ENCODE peak calls at places on chromosome 3, in eight cellular contexts. One of them, this sample, is unnamed.

GRCh38 chr3:62186967-62187366 is 186.4 kb downstream of the FEZF2 start:
- DNase-seq in naive thymus-derived CD4-positive, alpha-beta T cell: no peak
- DNase-seq in dorsolateral prefrontal cortex: no peak
- DNase-seq in cardiac muscle cell: peak
- DNase-seq in CD4-positive, alpha-beta T cell: no peak
- DNase-seq in OCI-LY7: peak
- DNase-seq in CD8-positive, alpha-beta memory T cell: no peak
- DNase-seq in upper lobe of right lung: no peak
- DNase-seq in this sample: no peak

GRCh38 chr3:183587337-183587736 is 31.8 kb upstream of the KLHL6 start:
- DNase-seq in naive thymus-derived CD4-positive, alpha-beta T cell: no peak
- DNase-seq in OCI-LY7: peak
- DNase-seq in dorsolateral prefrontal cortex: no peak
- DNase-seq in upper lobe of right lung: no peak
- DNase-seq in CD4-positive, alpha-beta T cell: no peak
- DNase-seq in cardiac muscle cell: no peak
- DNase-seq in CD8-positive, alpha-beta memory T cell: no peak
- DNase-seq in this sample: no peak

GRCh38 chr3:148464246-148464645 is 233.5 kb upstream of the AGTR1 start:
- DNase-seq in CD8-positive, alpha-beta memory T cell: no peak
- DNase-seq in OCI-LY7: no peak
- DNase-seq in cardiac muscle cell: peak
- DNase-seq in upper lobe of right lung: no peak
- DNase-seq in dorsolateral prefrontal cortex: no peak
- DNase-seq in naive thymus-derived CD4-positive, alpha-beta T cell: no peak
- DNase-seq in CD4-positive, alpha-beta T cell: no peak
- DNase-seq in this sample: no peak

GRCh38 chr3:29100292-29100691 is 180.6 kb upstream of the RBMS3 start:
- DNase-seq in CD8-positive, alpha-beta memory T cell: no peak
- DNase-seq in upper lobe of right lung: no peak
- DNase-seq in CD4-positive, alpha-beta T cell: no peak
- DNase-seq in naive thymus-derived CD4-positive, alpha-beta T cell: no peak
- DNase-seq in dorsolateral prefrontal cortex: no peak
- DNase-seq in cardiac muscle cell: peak
- DNase-seq in OCI-LY7: no peak
- DNase-seq in this sample: no peak

GRCh38 chr3:17140670-17141505 is 256.1 kb downstream of the PLCL2 start:
- DNase-seq in CD4-positive, alpha-beta T cell: no peak
- DNase-seq in CD8-positive, alpha-beta memory T cell: no peak
- DNase-seq in naive thymus-derived CD4-positive, alpha-beta T cell: no peak
- DNase-seq in upper lobe of right lung: no peak
- DNase-seq in OCI-LY7: peak
- DNase-seq in cardiac muscle cell: peak
- DNase-seq in dorsolateral prefrontal cortex: no peak
- DNase-seq in this sample: no peak

GRCh38 chr3:101261506-101261905 is 58.9 kb downstream of the IMPG2 start:
- DNase-seq in CD8-positive, alpha-beta memory T cell: no peak
- DNase-seq in upper lobe of right lung: no peak
- DNase-seq in cardiac muscle cell: no peak
- DNase-seq in naive thymus-derived CD4-positive, alpha-beta T cell: no peak
- DNase-seq in CD4-positive, alpha-beta T cell: no peak
- DNase-seq in OCI-LY7: no peak
- DNase-seq in dorsolateral prefrontal cortex: no peak
- DNase-seq in this sample: no peak

GRCh38 chr3:112303811-112304325 is 9.9 kb upstream of the SLC9C1 start:
- DNase-seq in cardiac muscle cell: peak
- DNase-seq in naive thymus-derived CD4-positive, alpha-beta T cell: no peak
- DNase-seq in OCI-LY7: peak
- DNase-seq in upper lobe of right lung: no peak
- DNase-seq in CD4-positive, alpha-beta T cell: no peak
- DNase-seq in CD8-positive, alpha-beta memory T cell: no peak
- DNase-seq in dorsolateral prefrontal cortex: no peak
- DNase-seq in this sample: no peak

GRCh38 chr3:174439621-174440349 is 419.3 kb upstream of the NAALADL2 start:
- DNase-seq in CD4-positive, alpha-beta T cell: no peak
- DNase-seq in cardiac muscle cell: peak
- DNase-seq in OCI-LY7: no peak
- DNase-seq in dorsolateral prefrontal cortex: no peak
- DNase-seq in upper lobe of right lung: no peak
- DNase-seq in naive thymus-derived CD4-positive, alpha-beta T cell: no peak
- DNase-seq in CD8-positive, alpha-beta memory T cell: no peak
- DNase-seq in this sample: no peak

GRCh38 chr3:127637546-127637945 is 8.6 kb downstream of the PODXL2 start:
- DNase-seq in CD4-positive, alpha-beta T cell: no peak
- DNase-seq in cardiac muscle cell: no peak
- DNase-seq in upper lobe of right lung: peak
- DNase-seq in CD8-positive, alpha-beta memory T cell: no peak
- DNase-seq in OCI-LY7: peak
- DNase-seq in dorsolateral prefrontal cortex: no peak
- DNase-seq in naive thymus-derived CD4-positive, alpha-beta T cell: no peak
- DNase-seq in this sample: no peak

GRCh38 chr3:127634653-127635052 is 5.7 kb downstream of the PODXL2 start:
- DNase-seq in CD4-positive, alpha-beta T cell: no peak
- DNase-seq in dorsolateral prefrontal cortex: no peak
- DNase-seq in naive thymus-derived CD4-positive, alpha-beta T cell: no peak
- DNase-seq in OCI-LY7: no peak
- DNase-seq in cardiac muscle cell: no peak
- DNase-seq in upper lobe of right lung: no peak
- DNase-seq in CD8-positive, alpha-beta memory T cell: no peak
- DNase-seq in this sample: no peak

GRCh38 chr3:127640031-127640355 is 11.0 kb downstream of the PODXL2 start:
- DNase-seq in OCI-LY7: no peak
- DNase-seq in upper lobe of right lung: no peak
- DNase-seq in CD4-positive, alpha-beta T cell: no peak
- DNase-seq in cardiac muscle cell: no peak
- DNase-seq in CD8-positive, alpha-beta memory T cell: no peak
- DNase-seq in dorsolateral prefrontal cortex: no peak
- DNase-seq in naive thymus-derived CD4-positive, alpha-beta T cell: no peak
- DNase-seq in this sample: no peak

GRCh38 chr3:127639173-127640030 is 10.4 kb downstream of the PODXL2 start:
- DNase-seq in dorsolateral prefrontal cortex: no peak
- DNase-seq in CD4-positive, alpha-beta T cell: no peak
- DNase-seq in cardiac muscle cell: no peak
- DNase-seq in upper lobe of right lung: no peak
- DNase-seq in OCI-LY7: no peak
- DNase-seq in CD8-positive, alpha-beta memory T cell: no peak
- DNase-seq in naive thymus-derived CD4-positive, alpha-beta T cell: no peak
- DNase-seq in this sample: no peak

GRCh38 chr3:127637971-127638370 is 9.0 kb downstream of the PODXL2 start:
- DNase-seq in upper lobe of right lung: no peak
- DNase-seq in OCI-LY7: no peak
- DNase-seq in dorsolateral prefrontal cortex: no peak
- DNase-seq in CD8-positive, alpha-beta memory T cell: no peak
- DNase-seq in cardiac muscle cell: no peak
- DNase-seq in CD4-positive, alpha-beta T cell: no peak
- DNase-seq in naive thymus-derived CD4-positive, alpha-beta T cell: no peak
- DNase-seq in this sample: no peak
- H3K27ac ChIP-seq in upper lobe of right lung: no peak
- H3K27ac ChIP-seq in OCI-LY7: no peak
- H3K27ac ChIP-seq in dorsolateral prefrontal cortex: no peak
- H3K27ac ChIP-seq in CD8-positive, alpha-beta memory T cell: no peak
- H3K27ac ChIP-seq in cardiac muscle cell: no peak
- H3K27ac ChIP-seq in CD4-positive, alpha-beta T cell: no peak
- H3K27ac ChIP-seq in naive thymus-derived CD4-positive, alpha-beta T cell: no peak
- H3K27ac ChIP-seq in this sample: no peak

GRCh38 chr3:122392868-122393844 is 9.2 kb downstream of the FAM162A start:
- DNase-seq in cardiac muscle cell: peak
- DNase-seq in upper lobe of right lung: no peak
- DNase-seq in OCI-LY7: peak
- DNase-seq in naive thymus-derived CD4-positive, alpha-beta T cell: no peak
- DNase-seq in CD4-positive, alpha-beta T cell: no peak
- DNase-seq in CD8-positive, alpha-beta memory T cell: no peak
- DNase-seq in dorsolateral prefrontal cortex: no peak
- DNase-seq in this sample: no peak
- H3K27ac ChIP-seq in cardiac muscle cell: peak
- H3K27ac ChIP-seq in upper lobe of right lung: no peak
- H3K27ac ChIP-seq in OCI-LY7: no peak
- H3K27ac ChIP-seq in naive thymus-derived CD4-positive, alpha-beta T cell: no peak
- H3K27ac ChIP-seq in CD4-positive, alpha-beta T cell: no peak
- H3K27ac ChIP-seq in CD8-positive, alpha-beta memory T cell: no peak
- H3K27ac ChIP-seq in dorsolateral prefrontal cortex: peak
- H3K27ac ChIP-seq in this sample: no peak

GRCh38 chr3:15325228-15325627 is 7.2 kb downstream of the SH3BP5 start:
- DNase-seq in cardiac muscle cell: peak
- DNase-seq in CD4-positive, alpha-beta T cell: no peak
- DNase-seq in OCI-LY7: no peak
- DNase-seq in CD8-positive, alpha-beta memory T cell: no peak
- DNase-seq in dorsolateral prefrontal cortex: no peak
- DNase-seq in upper lobe of right lung: no peak
- DNase-seq in naive thymus-derived CD4-positive, alpha-beta T cell: no peak
- DNase-seq in this sample: no peak
- H3K27ac ChIP-seq in cardiac muscle cell: no peak
- H3K27ac ChIP-seq in CD4-positive, alpha-beta T cell: no peak
- H3K27ac ChIP-seq in OCI-LY7: no peak
- H3K27ac ChIP-seq in CD8-positive, alpha-beta memory T cell: no peak
- H3K27ac ChIP-seq in dorsolateral prefrontal cortex: no peak
- H3K27ac ChIP-seq in upper lobe of right lung: no peak
- H3K27ac ChIP-seq in naive thymus-derived CD4-positive, alpha-beta T cell: no peak
- H3K27ac ChIP-seq in this sample: peak

DNA sequence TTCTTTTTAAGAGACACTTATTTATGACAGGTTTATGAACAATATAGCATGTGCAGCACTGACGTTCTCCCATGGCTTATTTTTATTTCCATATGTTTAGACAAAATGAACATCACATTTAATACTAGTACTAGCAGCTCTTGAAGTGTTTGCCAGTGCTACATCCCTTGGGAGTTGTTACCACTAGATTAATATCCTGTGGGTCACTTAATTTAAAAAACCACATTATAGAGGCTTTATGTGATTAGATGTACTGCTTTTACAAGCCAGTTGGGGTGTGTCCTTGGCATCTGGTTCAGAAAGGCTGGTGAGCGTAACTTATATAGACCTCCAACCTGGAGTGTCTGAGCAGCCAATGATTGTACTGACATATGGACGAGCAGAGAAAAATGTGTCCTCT is 306.3 kb upstream of the ATP11B start:
- DNase-seq in CD8-positive, alpha-beta memory T cell: no peak
- DNase-seq in OCI-LY7: no peak
- DNase-seq in naive thymus-derived CD4-positive, alpha-beta T cell: no peak
- DNase-seq in upper lobe of right lung: no peak
- DNase-seq in cardiac muscle cell: no peak
- DNase-seq in CD4-positive, alpha-beta T cell: no peak
- DNase-seq in dorsolateral prefrontal cortex: no peak
- DNase-seq in this sample: no peak
- H3K27ac ChIP-seq in CD8-positive, alpha-beta memory T cell: no peak
- H3K27ac ChIP-seq in OCI-LY7: no peak
- H3K27ac ChIP-seq in naive thymus-derived CD4-positive, alpha-beta T cell: no peak
- H3K27ac ChIP-seq in upper lobe of right lung: no peak
- H3K27ac ChIP-seq in cardiac muscle cell: no peak
- H3K27ac ChIP-seq in CD4-positive, alpha-beta T cell: no peak
- H3K27ac ChIP-seq in dorsolateral prefrontal cortex: no peak
- H3K27ac ChIP-seq in this sample: no peak

GRCh38 chr3:194147679-194148078 is 11.7 kb downstream of the HES1 start:
- DNase-seq in CD8-positive, alpha-beta memory T cell: no peak
- DNase-seq in cardiac muscle cell: no peak
- DNase-seq in CD4-positive, alpha-beta T cell: no peak
- DNase-seq in naive thymus-derived CD4-positive, alpha-beta T cell: no peak
- DNase-seq in OCI-LY7: no peak
- DNase-seq in dorsolateral prefrontal cortex: no peak
- DNase-seq in upper lobe of right lung: no peak
- DNase-seq in this sample: no peak

GRCh38 chr3:194141415-194142155 is 5.6 kb downstream of the HES1 start:
- DNase-seq in CD8-positive, alpha-beta memory T cell: peak
- DNase-seq in upper lobe of right lung: peak
- DNase-seq in dorsolateral prefrontal cortex: peak
- DNase-seq in CD4-positive, alpha-beta T cell: no peak
- DNase-seq in cardiac muscle cell: peak
- DNase-seq in OCI-LY7: peak
- DNase-seq in naive thymus-derived CD4-positive, alpha-beta T cell: peak
- DNase-seq in this sample: peak

GRCh38 chr3:194148383-194148782 is 12.4 kb downstream of the HES1 start:
- DNase-seq in naive thymus-derived CD4-positive, alpha-beta T cell: no peak
- DNase-seq in CD4-positive, alpha-beta T cell: no peak
- DNase-seq in CD8-positive, alpha-beta memory T cell: no peak
- DNase-seq in cardiac muscle cell: peak
- DNase-seq in upper lobe of right lung: no peak
- DNase-seq in OCI-LY7: no peak
- DNase-seq in dorsolateral prefrontal cortex: no peak
- DNase-seq in this sample: peak

GRCh38 chr3:194142156-194142910 is 6.4 kb downstream of the HES1 start:
- DNase-seq in naive thymus-derived CD4-positive, alpha-beta T cell: no peak
- DNase-seq in OCI-LY7: no peak
- DNase-seq in dorsolateral prefrontal cortex: no peak
- DNase-seq in cardiac muscle cell: peak
- DNase-seq in upper lobe of right lung: no peak
- DNase-seq in CD4-positive, alpha-beta T cell: no peak
- DNase-seq in CD8-positive, alpha-beta memory T cell: no peak
- DNase-seq in this sample: peak

GRCh38 chr3:194145702-194146101 is 9.8 kb downstream of the HES1 start:
- DNase-seq in OCI-LY7: no peak
- DNase-seq in CD4-positive, alpha-beta T cell: no peak
- DNase-seq in cardiac muscle cell: no peak
- DNase-seq in dorsolateral prefrontal cortex: no peak
- DNase-seq in CD8-positive, alpha-beta memory T cell: no peak
- DNase-seq in naive thymus-derived CD4-positive, alpha-beta T cell: no peak
- DNase-seq in upper lobe of right lung: no peak
- DNase-seq in this sample: no peak
- H3K27ac ChIP-seq in OCI-LY7: no peak
- H3K27ac ChIP-seq in CD4-positive, alpha-beta T cell: no peak
- H3K27ac ChIP-seq in cardiac muscle cell: no peak
- H3K27ac ChIP-seq in dorsolateral prefrontal cortex: no peak
- H3K27ac ChIP-seq in CD8-positive, alpha-beta memory T cell: no peak
- H3K27ac ChIP-seq in naive thymus-derived CD4-positive, alpha-beta T cell: no peak
- H3K27ac ChIP-seq in upper lobe of right lung: no peak
- H3K27ac ChIP-seq in this sample: no peak